ENCODE peak calls at places on chromosomes 5 and 9, in seven cellular contexts. P is A549, D is aorta, S is PC-9, N is OCI-LY7, Q is upper lobe of right lung, H is K562. K is an unnamed sample.

GRCh38 chr9:130264414-130265350 is 878 bp upstream of the HMCN2 start:
- DNase-seq in N (no peak), S (no peak), D (no peak), H (no peak), P (no peak), Q (no peak), K (no peak)

GRCh38 chr5:91038180-91038808 is 344.8 kb downstream of the ARRDC3 start:
- DNase-seq in S (no peak), N (no peak), H (no peak), Q (no peak), P (no peak), D (no peak), K (no peak)

GRCh38 chr5:119287547-119288073 is 68.2 kb upstream of the TNFAIP8 start:
- DNase-seq in S (peak; percentile 32), P (no peak), D (no peak), Q (no peak), N (no peak), H (no peak), K (no peak)

GRCh38 chr5:116084231-116084630 is 594 bp upstream of the COMMD10 start:
- DNase-seq in D (no peak), S (peak; percentile 15), Q (no peak), N (peak; percentile 45), H (peak; percentile 64), P (peak; percentile 19), K (peak; percentile 21)

GRCh38 chr5:177241768-177242167 is 61.8 kb downstream of the RAB24 start:
- DNase-seq in Q (no peak), D (no peak), N (no peak), S (no peak), H (no peak), P (no peak), K (no peak)

GRCh38 chr5:150208187-150209015 is 18.5 kb downstream of the SLC6A7 start:
- DNase-seq in S (no peak), P (peak; percentile 59), N (no peak), D (no peak), H (no peak), Q (no peak), K (no peak)

GRCh38 chr5:34957857-34958690 is 28.7 kb downstream of the DNAJC21 start:
- DNase-seq in H (peak; percentile 54), D (no peak), S (no peak), Q (no peak), N (peak; percentile 16), P (peak; percentile 43), K (peak; percentile 27)

GRCh38 chr9:3730527-3730926 is 204.7 kb upstream of the RFX3 start:
- DNase-seq in Q (no peak), D (no peak), P (no peak), N (no peak), H (no peak), S (no peak), K (no peak)

GRCh38 chr5:133366438-133366837 is 245.9 kb downstream of the FSTL4 start:
- DNase-seq in S (no peak), N (no peak), H (no peak), P (no peak), Q (no peak), D (no peak), K (no peak)

GRCh38 chr9:2269778-2270177 is 254.6 kb downstream of the SMARCA2 start:
- DNase-seq in P (no peak), Q (no peak), S (no peak), N (peak; percentile 56), D (no peak), H (no peak), K (no peak)

GRCh38 chr5:220008-220407 is 1.9 kb downstream of the SDHA start:
- DNase-seq in Q (no peak), P (no peak), H (no peak), N (no peak), D (no peak), S (no peak), K (no peak)

GRCh38 chr9:68702493-68702892 is 2.5 kb upstream of the PIP5K1B start:
- DNase-seq in P (no peak), Q (no peak), S (no peak), H (peak; percentile 57), D (no peak), N (no peak), K (peak; percentile 19)

GRCh38 chr5:38433160-38433861 is 123.1 kb downstream of the LIFR start:
- DNase-seq in N (no peak), D (peak; percentile 52), Q (no peak), S (no peak), P (no peak), H (no peak), K (no peak)

GRCh38 chr5:115599502-115599901 is 2.8 kb downstream of the TICAM2 start:
- DNase-seq in Q (no peak), P (no peak), H (no peak), S (no peak), N (peak; percentile 27), D (peak; percentile 47), K (peak; percentile 75)

GRCh38 chr5:32319392-32319791 is 6.7 kb upstream of the MTMR12 start:
- DNase-seq in S (no peak), D (no peak), Q (no peak), H (no peak), P (no peak), N (no peak), K (no peak)

GRCh38 chr9:2157277-2158105 is 142.3 kb downstream of the SMARCA2 start:
- DNase-seq in Q (peak; percentile 65), D (no peak), P (peak; percentile 41), H (no peak), S (peak; percentile 12), N (peak; percentile 49), K (peak; percentile 65)

GRCh38 chr9:74499111-74499601 is 2.0 kb downstream of the RORB start:
- DNase-seq in D (no peak), Q (no peak), H (no peak), P (no peak), S (no peak), N (no peak), K (peak; percentile 55)

GRCh38 chr9:114085404-114085803 is 7.3 kb upstream of the AMBP start:
- DNase-seq in D (no peak), P (no peak), Q (no peak), S (no peak), N (no peak), H (no peak), K (no peak)

GRCh38 chr5:130773813-130774212 is 391.2 kb downstream of the HINT1 start:
- DNase-seq in Q (no peak), H (no peak), D (no peak), S (peak; percentile 60), P (peak; percentile 15), N (no peak), K (no peak)

GRCh38 chr9:101083451-101083850 is 54.9 kb downstream of the PLPPR1 start:
- DNase-seq in D (no peak), P (no peak), N (no peak), Q (no peak), H (no peak), S (no peak), K (no peak)

GRCh38 chr9:136686794-136687711 is at the start of gene AGPAT2:
- DNase-seq in S (peak; percentile 86), P (peak; percentile 74), D (peak; percentile 81), Q (peak; percentile 94), H (peak; percentile 99), N (peak; percentile 72), K (peak; percentile 75)

GRCh38 chr5:34652916-34653315 is 3.2 kb upstream of the RAI14 start:
- DNase-seq in Q (no peak), H (no peak), D (no peak), P (no peak), S (no peak), N (no peak), K (no peak)

GRCh38 chr9:100581661-100582060 is 3.8 kb downstream of the CAVIN4 start:
- DNase-seq in H (no peak), Q (no peak), N (no peak), P (no peak), D (no peak), S (no peak), K (no peak)

GRCh38 chr5:168833936-168834335 is 254.8 kb upstream of the PANK3 start:
- DNase-seq in Q (no peak), H (no peak), N (no peak), S (no peak), P (no peak), D (no peak), K (no peak)

GRCh38 chr9:101235105-101235866 is 149.5 kb downstream of the BAAT start:
- DNase-seq in P (no peak), Q (no peak), H (no peak), N (peak; percentile 4), S (no peak), D (no peak), K (no peak)

GRCh38 chr5:73826761-73827450 is 200.9 kb downstream of the ARHGEF28 start:
- DNase-seq in H (no peak), D (no peak), S (peak; percentile 25), Q (no peak), N (no peak), P (peak; percentile 33), K (peak; percentile 54)

GRCh38 chr5:154331267-154331666 is 114.5 kb upstream of the SAP30L start:
- DNase-seq in D (no peak), S (no peak), H (no peak), Q (no peak), N (no peak), P (no peak), K (no peak)
- H3K27ac ChIP-seq in D (no peak overlapping the region), S (no peak overlapping the region), H (no peak overlapping the region), Q (no peak overlapping the region), N (no peak overlapping the region), P (no peak overlapping the region), K (no peak overlapping the region)

GRCh38 chr9:91182831-91183230 is 178.9 kb downstream of the AUH start:
- DNase-seq in N (peak; percentile 71), Q (no peak), S (no peak), D (no peak), P (no peak), H (no peak), K (no peak)

GRCh38 chr9:91180240-91180929 is 181.3 kb downstream of the AUH start:
- DNase-seq in P (no peak), H (no peak), N (no peak), D (no peak), Q (no peak), S (no peak), K (no peak)

GRCh38 chr9:91180930-91181268 is 180.8 kb downstream of the AUH start:
- DNase-seq in H (no peak), D (no peak), N (no peak), P (no peak), S (no peak), Q (no peak), K (no peak)

GRCh38 chr9:91182429-91182828 is 179.3 kb downstream of the AUH start:
- DNase-seq in N (no peak), H (no peak), Q (no peak), P (no peak), S (peak; percentile 63), D (no peak), K (no peak)

GRCh38 chr9:91181541-91181940 is 180.2 kb downstream of the AUH start:
- DNase-seq in N (no peak), S (no peak), Q (no peak), P (no peak), D (no peak), H (no peak), K (no peak)
- H3K4me1 ChIP-seq in N (peaks cover 38% of the 10 kb centered on the region), S (peaks cover 26% of the 10 kb centered on the region), Q (no peaks in the 10 kb centered on the region), P (peaks cover 10% of the 10 kb centered on the region), D (no peaks in the 10 kb centered on the region), H (peaks cover 10% of the 10 kb centered on the region), K (no peaks in the 10 kb centered on the region)

GRCh38 chr9:96140401-96141180 is 161.4 kb downstream of the HSD17B3 start:
- DNase-seq in H (no peak), P (no peak), S (no peak), D (no peak), Q (no peak), N (no peak), K (no peak)
- H3K27ac ChIP-seq in H (no peak overlapping the region), P (peak overlapping the region; percentile 62), S (no peak overlapping the region), D (no peak overlapping the region), Q (no peak overlapping the region), N (no peak overlapping the region), K (no peak overlapping the region)

GRCh38 chr5:142896325-142897007 is 126.3 kb downstream of the ARHGAP26 start:
- DNase-seq in H (no peak), S (peak; percentile 19), D (no peak), Q (no peak), P (no peak), N (no peak), K (no peak)
- H3K4me1 ChIP-seq in H (no peaks in the 10 kb centered on the region), S (peaks cover 34% of the 10 kb centered on the region), D (no peaks in the 10 kb centered on the region), Q (peaks cover 6% of the 10 kb centered on the region), P (peaks cover 6% of the 10 kb centered on the region), N (no peaks in the 10 kb centered on the region), K (peaks cover 10% of the 10 kb centered on the region)